ENCODE peak calls at places on chromosomes 16 and 17, in four cellular contexts. A is thyroid gland, S is GM23248, W is lung. J is an unnamed sample.
A peak's percentile ranks its signal among the peaks of the same experiment; 100 is the strongest.

GRCh38 chr17:74059471-74059870 is 144.0 kb upstream of the RPL38 start:
- DNase-seq in A (no peak), S (no peak), W (no peak), J (no peak)

GRCh38 chr16:53282975-53283946 is 151.0 kb upstream of the RBL2 start:
- DNase-seq in A (no peak), S (peak; percentile 74), W (no peak), J (peak; percentile 16)

GRCh38 chr17:9837551-9838471 is 12.1 kb downstream of the GLP2R start:
- DNase-seq in A (peak; percentile 19), S (peak; percentile 86), W (no peak), J (no peak)

GRCh38 chr17:74296548-74296936 is 22.5 kb downstream of the DNAI2 start:
- DNase-seq in A (peak; percentile 89), S (peak; percentile 62), W (peak; percentile 49), J (no peak)

GRCh38 chr17:6195123-6195522 is 124.9 kb downstream of the WSCD1 start:
- DNase-seq in A (no peak), S (no peak), W (no peak), J (no peak)

GRCh38 chr16:78443780-78444422 is 344.4 kb downstream of the WWOX start:
- DNase-seq in A (no peak), S (peak; percentile 0), W (no peak), J (no peak)

GRCh38 chr16:49158029-49158642 is 123.5 kb downstream of the CBLN1 start:
- DNase-seq in A (peak; percentile 35), S (peak; percentile 29), W (no peak), J (peak; percentile 67)

GRCh38 chr16:3754304-3754703 is 37.0 kb upstream of the TRAP1 start:
- DNase-seq in A (no peak), S (peak; percentile 45), W (no peak), J (no peak)

GRCh38 chr16:27326738-27327585 is 13.2 kb downstream of the IL4R start:
- DNase-seq in A (peak; percentile 88), S (peak; percentile 99), W (peak; percentile 83), J (peak; percentile 68)

GRCh38 chr16:51095890-51096626 is 55.0 kb downstream of the SALL1 start:
- DNase-seq in A (no peak), S (no peak), W (no peak), J (no peak)

GRCh38 chr17:34673516-34673915 is 94.1 kb downstream of the TMEM132E start:
- DNase-seq in A (no peak), S (no peak), W (no peak), J (no peak)

GRCh38 chr16:67451704-67452435 is 20.9 kb downstream of the HSD11B2 start:
- DNase-seq in A (peak; percentile 62), S (no peak), W (no peak), J (no peak)

GRCh38 chr16:50266337-50267091 is at the start of gene ADCY7:
- DNase-seq in A (peak; percentile 35), S (peak; percentile 93), W (peak; percentile 61), J (no peak)

GRCh38 chr16:86669937-86670772 is 91.8 kb downstream of the FOXL1 start:
- DNase-seq in A (no peak), S (no peak), W (no peak), J (no peak)

GRCh38 chr16:82323171-82323570 is 153.1 kb upstream of the MPHOSPH6 start:
- DNase-seq in A (no peak), S (no peak), W (no peak), J (no peak)

GRCh38 chr16:67246081-67246944 is 968 bp downstream of the FHOD1 start:
- DNase-seq in A (peak; percentile 98), S (peak; percentile 90), W (peak; percentile 94), J (peak; percentile 87)

DNA sequence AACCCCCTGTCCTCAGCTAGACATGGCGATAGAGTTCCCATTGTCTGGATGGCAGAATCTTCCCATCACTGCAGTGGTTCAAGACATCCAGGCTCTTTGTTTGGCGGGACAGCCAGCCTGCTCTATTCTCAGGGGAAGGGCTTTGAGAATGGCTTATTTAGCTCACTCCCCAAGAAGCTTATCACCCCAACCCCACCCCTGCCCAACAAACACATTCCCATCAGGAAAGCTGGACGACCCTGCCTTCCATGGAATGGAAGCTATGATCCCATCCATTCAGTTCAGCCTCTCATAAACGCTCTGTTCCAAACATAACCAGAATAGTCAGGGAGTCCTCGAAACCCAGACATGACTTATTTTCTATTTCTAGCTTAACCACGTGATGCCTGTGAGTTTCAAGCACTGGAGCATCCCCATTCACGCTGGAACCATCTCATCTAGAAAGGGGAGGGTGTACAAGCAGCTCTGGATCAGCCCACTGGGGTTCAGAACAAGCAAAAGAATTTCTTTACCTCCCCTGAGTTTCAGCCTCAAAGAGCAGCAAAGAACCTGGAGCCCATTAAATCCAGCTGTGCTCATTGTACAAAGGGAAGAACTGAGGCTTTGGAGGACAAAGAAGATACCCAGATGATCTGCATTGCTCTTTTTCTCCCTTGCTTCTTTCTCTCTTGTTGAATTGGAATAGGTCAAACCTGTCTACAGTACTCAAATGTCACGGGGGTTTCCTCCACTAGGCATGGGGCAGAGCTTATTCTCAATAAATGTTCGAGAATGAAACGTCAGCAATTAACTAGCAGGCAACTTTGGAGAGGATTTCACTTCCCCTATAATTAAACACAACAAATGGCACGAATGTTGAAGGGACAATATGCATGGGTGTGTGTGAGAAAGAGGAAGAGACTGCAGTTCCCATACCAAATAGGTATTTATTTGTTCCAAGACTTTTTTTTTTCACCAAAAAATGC is 93.1 kb downstream of the XYLT1 start:
- DNase-seq in A (no peak), S (peak; percentile 50), W (no peak), J (no peak)
- H3K4me1 ChIP-seq in A (no peaks in the 10 kb centered on the region), S (peaks cover 23% of the 10 kb centered on the region), W (peaks cover 11% of the 10 kb centered on the region), J (peaks cover 3% of the 10 kb centered on the region)

DNA sequence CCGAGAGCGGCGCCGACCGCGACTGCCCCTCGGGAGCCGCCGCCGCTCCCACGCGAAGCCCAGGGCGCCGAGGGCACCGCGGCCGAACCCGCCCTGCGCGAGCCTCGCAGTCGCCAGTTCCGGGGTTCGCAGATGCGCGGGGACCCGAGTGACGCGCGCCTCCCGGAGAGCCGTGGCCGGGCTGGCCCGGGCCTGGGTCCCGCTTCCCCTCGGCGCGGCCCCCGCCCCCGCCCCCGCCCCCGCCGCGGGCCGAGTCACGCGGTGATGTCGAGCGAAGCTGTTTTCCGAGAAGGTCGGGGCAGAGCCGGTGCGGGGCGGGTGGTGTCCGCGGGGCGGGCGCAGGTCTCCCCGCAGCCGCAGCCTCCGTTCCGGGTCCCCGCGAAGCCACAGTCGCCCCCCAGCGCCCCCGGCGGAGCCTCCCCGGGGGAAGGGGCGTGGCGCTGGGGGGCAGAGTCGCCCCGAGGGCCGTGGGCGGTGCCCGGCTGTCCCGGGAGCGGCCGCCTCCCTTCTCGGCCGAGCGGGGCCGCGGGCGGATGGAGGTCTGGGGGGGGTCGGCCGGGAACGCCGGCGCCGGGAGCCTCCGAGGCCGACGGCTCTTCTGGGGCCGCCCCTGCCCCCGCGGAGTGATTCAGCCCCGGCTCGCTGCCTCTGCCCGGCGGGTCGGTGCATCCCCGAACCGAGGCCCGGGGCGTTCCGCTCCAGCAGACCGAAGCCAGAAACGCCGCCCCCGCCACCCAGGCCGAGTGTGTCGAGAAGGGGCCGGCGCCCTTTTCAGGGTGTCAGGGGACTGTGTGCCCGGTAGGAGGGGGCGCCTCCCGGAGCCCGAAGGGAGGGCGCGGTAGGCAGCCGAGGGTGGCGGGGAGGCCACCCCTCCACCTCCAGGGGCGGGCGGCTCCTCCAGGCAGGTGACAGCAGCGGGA is 1.5 kb downstream of the METRNL start:
- DNase-seq in A (peak; percentile 79), S (peak; percentile 75), W (no peak), J (no peak)
- H3K4me1 ChIP-seq in A (peaks cover 40% of the 10 kb centered on the region), S (peaks cover 36% of the 10 kb centered on the region), W (peaks cover 25% of the 10 kb centered on the region), J (peaks cover 18% of the 10 kb centered on the region)

GRCh38 chr16:56607675-56608042 is 725 bp upstream of the MT2A start:
- DNase-seq in A (no peak), S (no peak), W (no peak), J (no peak)
- H3K4me1 ChIP-seq in A (peaks cover 47% of the 10 kb centered on the region), S (peaks cover 52% of the 10 kb centered on the region), W (peaks cover 31% of the 10 kb centered on the region), J (peaks cover 2% of the 10 kb centered on the region)

DNA sequence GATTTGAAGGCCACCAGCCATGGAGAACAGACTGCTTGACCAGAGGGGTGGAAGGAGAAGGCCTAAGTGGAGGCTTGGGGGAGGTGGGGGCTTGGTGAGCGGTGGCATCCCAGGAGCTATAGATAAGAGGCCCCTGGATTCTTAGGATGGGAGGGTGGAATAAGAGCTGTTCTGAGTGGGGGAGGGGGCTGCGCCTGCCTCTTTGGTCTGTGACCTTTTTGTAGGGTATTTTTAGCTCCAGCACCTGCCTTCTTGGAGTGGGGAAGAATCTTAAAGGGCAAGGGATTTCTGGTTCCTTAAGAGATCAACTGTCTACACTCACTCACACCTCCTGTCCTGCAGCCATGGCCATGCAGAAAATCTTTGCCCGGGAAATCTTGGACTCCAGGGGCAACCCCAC is 567 bp downstream of the ENO3 start:
- DNase-seq in A (no peak), S (no peak), W (no peak), J (no peak)
- H3K4me1 ChIP-seq in A (peaks cover 21% of the 10 kb centered on the region), S (peaks cover 13% of the 10 kb centered on the region), W (peaks cover 8% of the 10 kb centered on the region), J (peaks cover 3% of the 10 kb centered on the region)

GRCh38 chr16:11258553-11259287 is 2.7 kb upstream of the SOCS1 start:
- DNase-seq in A (peak; percentile 88), S (peak; percentile 48), W (peak; percentile 58), J (no peak)
- H3K4me1 ChIP-seq in A (peaks cover 18% of the 10 kb centered on the region), S (peaks cover 10% of the 10 kb centered on the region), W (peaks cover 9% of the 10 kb centered on the region), J (peaks cover 2% of the 10 kb centered on the region)

DNA sequence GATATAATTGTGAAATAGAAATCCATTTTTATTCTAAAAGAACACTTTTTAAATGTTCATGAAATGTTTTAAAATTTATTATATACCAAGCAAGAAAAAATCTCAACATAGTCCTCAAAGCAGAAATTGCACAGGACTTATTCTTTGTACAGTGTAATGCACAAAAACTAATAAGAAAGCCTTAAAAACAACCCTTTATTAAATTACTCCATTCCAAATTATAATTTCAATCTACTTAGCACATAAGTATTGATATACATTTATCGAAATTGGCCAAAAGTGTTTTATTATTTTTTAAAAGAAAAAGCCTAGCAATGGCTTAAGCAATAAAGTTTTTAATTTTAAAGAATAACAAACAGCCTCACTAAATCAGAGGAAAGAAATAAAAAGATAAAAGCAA is 19.1 kb downstream of the NLRC5 start:
- DNase-seq in A (no peak), S (no peak), W (no peak), J (no peak)
- H3K4me1 ChIP-seq in A (no peaks in the 10 kb centered on the region), S (peaks cover 24% of the 10 kb centered on the region), W (peaks cover 2% of the 10 kb centered on the region), J (peaks cover 1% of the 10 kb centered on the region)